ENCODE peak calls at places on chromosomes 13 and 19, in four cellular contexts. B is T-helper 9 cell; V is AG08396; C is stimulated activated CD4-positive, alpha-beta T cell treated with anti-CD3 and anti-CD28 coated beads, TNF-alpha, amount 100 ng/mL, for 48 hours. W is an unnamed sample.

GRCh38 chr19:30870861-30871260 is 478.4 kb downstream of the TSHZ3 start:
- DNase-seq in B (no peak), V (no peak), C (no peak), W (no peak)

GRCh38 chr13:99526549-99526948 is 25.3 kb downstream of the TM9SF2 start:
- DNase-seq in B (no peak), V (no peak), C (no peak), W (no peak)

GRCh38 chr13:40063743-40064142 is 408.3 kb downstream of the COG6 start:
- DNase-seq in B (no peak), V (no peak), C (no peak), W (no peak)

GRCh38 chr13:29929062-29929847 is 78.8 kb upstream of the UBL3 start:
- DNase-seq in B (no peak), V (no peak), C (no peak), W (no peak)

GRCh38 chr13:21176982-21177284 is 475 bp downstream of the MRPL57 start:
- DNase-seq in B (no peak), V (no peak), C (peak; percentile 19), W (no peak)

GRCh38 chr13:56347014-56347413 is 793.7 kb upstream of the PRR20A start:
- DNase-seq in B (no peak), V (no peak), C (no peak), W (no peak)

GRCh38 chr19:35592226-35592625 is 6.3 kb downstream of the PMIS2 start:
- DNase-seq in B (no peak), V (peak; percentile 43), C (no peak), W (peak; percentile 66)

GRCh38 chr13:40060318-40061007 is 405.0 kb downstream of the COG6 start:
- DNase-seq in B (no peak), V (no peak), C (peak; percentile 42), W (peak; percentile 83)

GRCh38 chr13:52599853-52600603 is 42.2 kb upstream of the HNRNPA1L2 start:
- DNase-seq in B (no peak), V (peak; percentile 45), C (no peak), W (peak; percentile 88)

GRCh38 chr13:48156466-48156865 is 61.6 kb upstream of the MED4 start:
- DNase-seq in B (peak; percentile 57), V (no peak), C (peak; percentile 61), W (peak; percentile 22)

GRCh38 chr13:27406178-27406939 is 18.1 kb upstream of the GTF3A start:
- DNase-seq in B (no peak), V (peak; percentile 57), C (no peak), W (no peak)

W was measured in osteoblast.